ENCODE peak calls at places on chromosomes 5 and 9, in eight cellular contexts. D, U, M, H, P, V, I and C are unnamed samples.

GRCh38 chr5:33148076-33148501 is 292.7 kb upstream of the TARS1 start:
- DNase-seq in P (no peak), D (peak), V (no peak), M (no peak), U (no peak), I (peak), H (no peak), C (no peak)

GRCh38 chr5:135133698-135134515 is 99.9 kb upstream of the PITX1 start:
- DNase-seq in U (no peak), D (no peak), V (no peak), P (no peak), H (no peak), M (no peak), I (no peak), C (no peak)

GRCh38 chr5:145775893-145776444 is 59.2 kb downstream of the PRELID2 start:
- DNase-seq in U (no peak), V (no peak), P (no peak), H (no peak), D (peak), I (peak), M (no peak), C (no peak)

GRCh38 chr5:138884554-138884953 is 9.4 kb upstream of the LRRTM2 start:
- DNase-seq in M (no peak), P (no peak), I (no peak), V (no peak), D (no peak), H (no peak), U (no peak), C (no peak)

GRCh38 chr9:94867842-94868312 is 141.4 kb downstream of the AOPEP start:
- DNase-seq in H (no peak), U (no peak), V (no peak), D (no peak), I (peak), P (no peak), M (no peak), C (no peak)

GRCh38 chr5:172881691-172882370 is 47.8 kb downstream of the ERGIC1 start:
- DNase-seq in H (peak), U (no peak), P (no peak), V (no peak), I (no peak), D (no peak), M (no peak), C (no peak)

GRCh38 chr5:144467795-144468194 is 297.1 kb downstream of the KCTD16 start:
- DNase-seq in V (peak), M (peak), P (no peak), I (peak), H (no peak), D (peak), U (no peak), C (no peak)

GRCh38 chr9:131409458-131409992 is 15.6 kb downstream of the PRRC2B start:
- DNase-seq in H (no peak), P (no peak), D (no peak), I (no peak), M (no peak), U (no peak), V (no peak), C (no peak)

GRCh38 chr5:178324481-178325310 is 92.1 kb upstream of the PHYKPL start:
- DNase-seq in M (no peak), I (no peak), P (no peak), U (no peak), D (no peak), V (no peak), H (peak), C (no peak)

GRCh38 chr5:135208555-135209494 is 174.8 kb upstream of the PITX1 start:
- DNase-seq in U (no peak), V (no peak), H (no peak), P (no peak), I (peak), D (no peak), M (peak), C (no peak)

GRCh38 chr5:26805076-26805475 is 233.3 kb downstream of the CDH9 start:
- DNase-seq in V (no peak), I (peak), P (no peak), D (no peak), M (peak), U (no peak), H (no peak), C (no peak)

GRCh38 chr5:133242221-133242835 is 190.5 kb downstream of the HSPA4 start:
- DNase-seq in D (no peak), I (no peak), H (no peak), M (no peak), P (no peak), V (no peak), U (no peak), C (no peak)

GRCh38 chr5:169350016-169350415 is 49.1 kb upstream of the SLIT3 start:
- DNase-seq in U (no peak), P (no peak), H (no peak), D (no peak), M (no peak), V (no peak), I (peak), C (no peak)

GRCh38 chr5:35626108-35626507 is 8.4 kb downstream of the SPEF2 start:
- DNase-seq in D (no peak), M (no peak), H (no peak), I (no peak), V (no peak), U (no peak), P (no peak), C (no peak)

GRCh38 chr5:61301820-61302563 is 30.1 kb upstream of the ZSWIM6 start:
- DNase-seq in V (no peak), M (no peak), H (peak), I (peak), D (peak), P (no peak), U (no peak), C (no peak)

GRCh38 chr5:65050826-65051498 is 282.2 kb downstream of the CWC27 start:
- DNase-seq in V (no peak), H (no peak), D (no peak), P (no peak), U (no peak), I (peak), M (no peak), C (no peak)

GRCh38 chr9:129081388-129081889 is 528 bp downstream of the DOLPP1 start:
- DNase-seq in I (no peak), U (no peak), M (peak), H (no peak), V (peak), P (no peak), D (no peak), C (no peak)

GRCh38 chr5:88190106-88190834 is 78.4 kb downstream of the TMEM161B start:
- DNase-seq in I (no peak), D (no peak), M (no peak), U (no peak), H (no peak), P (no peak), V (no peak), C (no peak)

GRCh38 chr5:178116406-178116885 is 3.1 kb downstream of the N4BP3 start:
- DNase-seq in H (no peak), P (no peak), M (no peak), V (peak), D (no peak), U (peak), I (no peak), C (peak)

GRCh38 chr9:124355941-124356744 is 59.1 kb downstream of the PSMB7 start:
- DNase-seq in H (no peak), D (no peak), M (no peak), I (no peak), U (no peak), P (no peak), V (no peak), C (no peak)

GRCh38 chr5:157431544-157432200 is 28.3 kb upstream of the NIPAL4 start:
- DNase-seq in D (peak), H (no peak), P (peak), V (peak), U (no peak), M (peak), I (peak), C (peak)

GRCh38 chr5:154858972-154859950 is 834 bp downstream of the CNOT8 start:
- DNase-seq in I (no peak), P (peak), M (no peak), V (peak), H (no peak), D (no peak), U (peak), C (peak)